ENCODE peak calls at places on chromosomes 12 and 14, in four cellular contexts. R is mesendoderm, C is IMR-90, T is neuronal stem cell. N is an unnamed sample.

GRCh38 chr12:51886021-51886710 is 1.7 kb upstream of the ANKRD33 start:
- DNase-seq in R (peak), C (peak), T (no peak), N (peak)

GRCh38 chr14:61678966-61679365 is 16.3 kb upstream of the HIF1A start:
- DNase-seq in R (peak), C (no peak), T (peak), N (peak)

GRCh38 chr14:24081739-24082204 is 10.4 kb downstream of the CPNE6 start:
- DNase-seq in R (peak), C (no peak), T (no peak), N (no peak)

GRCh38 chr12:118429703-118430383 is 53.5 kb downstream of the SUDS3 start:
- DNase-seq in R (no peak), C (no peak), T (no peak), N (no peak)

GRCh38 chr14:29734732-29735131 is 192.9 kb downstream of the PRKD1 start:
- DNase-seq in R (peak), C (no peak), T (no peak), N (no peak)

GRCh38 chr12:9364224-9365176 is 156.3 kb upstream of the PZP start:
- DNase-seq in R (peak), C (peak), T (no peak), N (peak)

GRCh38 chr12:95262808-95263207 is 45.2 kb downstream of the VEZT start:
- DNase-seq in R (peak), C (peak), T (no peak), N (no peak)

GRCh38 chr14:74400328-74400727 is 25.7 kb downstream of the SYNDIG1L start:
- DNase-seq in R (peak), C (no peak), T (no peak), N (peak)

GRCh38 chr12:13162904-13163303 is 33.6 kb upstream of the EMP1 start:
- DNase-seq in R (no peak), C (no peak), T (no peak), N (no peak)

GRCh38 chr14:57480044-57480443 is 13.6 kb downstream of the CCDC198 start:
- DNase-seq in R (no peak), C (no peak), T (no peak), N (no peak)

GRCh38 chr14:64807588-64807987 is 72.1 kb downstream of the SPTB start:
- DNase-seq in R (no peak), C (no peak), T (no peak), N (no peak)

GRCh38 chr12:62146323-62146722 is 113.9 kb upstream of the USP15 start:
- DNase-seq in R (no peak), C (no peak), T (no peak), N (no peak)

GRCh38 chr12:50070314-50071060 is 13.1 kb downstream of the ASIC1 start:
- DNase-seq in R (peak), C (peak), T (peak), N (peak)

GRCh38 chr12:88207921-88208640 is 66.0 kb downstream of the TMTC3 start:
- DNase-seq in R (no peak), C (peak), T (no peak), N (no peak)

GRCh38 chr14:53226553-53226952 is 73.4 kb upstream of the DDHD1 start:
- DNase-seq in R (no peak), C (peak), T (no peak), N (no peak)

GRCh38 chr12:46556820-46557524 is 184.4 kb upstream of the SLC38A2 start:
- DNase-seq in R (no peak), C (peak), T (no peak), N (no peak)

GRCh38 chr12:50317198-50317597 is 33.9 kb upstream of the LIMA1 start:
- DNase-seq in R (no peak), C (no peak), T (no peak), N (no peak)

GRCh38 chr12:71399197-71399596 is 40.4 kb upstream of the LGR5 start:
- DNase-seq in R (peak), C (no peak), T (no peak), N (no peak)

GRCh38 chr14:39988939-39989338 is 556.7 kb upstream of the FBXO33 start:
- DNase-seq in R (peak), C (no peak), T (peak), N (no peak)

GRCh38 chr12:4858385-4858784 is 51.3 kb upstream of the KCNA1 start:
- DNase-seq in R (peak), C (no peak), T (peak), N (peak)

GRCh38 chr12:34395056-34396005 is 373.0 kb downstream of the ALG10 start:
- DNase-seq in R (no peak), C (no peak), T (no peak), N (peak)

GRCh38 chr14:64673748-64674147 is 30.5 kb upstream of the PLEKHG3 start:
- DNase-seq in R (no peak), C (no peak), T (no peak), N (no peak)

GRCh38 chr14:50417853-50418252 is 21.2 kb upstream of the CDKL1 start:
- DNase-seq in R (no peak), C (peak), T (no peak), N (no peak)

GRCh38 chr12:85405781-85406522 is 125.9 kb downstream of the ALX1 start:
- DNase-seq in R (peak), C (peak), T (no peak), N (no peak)

GRCh38 chr14:58243790-58244555 is 670 bp upstream of the PSMA3 start:
- DNase-seq in R (peak), C (no peak), T (no peak), N (no peak)

GRCh38 chr12:30696103-30696408 is 387 bp upstream of the IPO8 start:
- DNase-seq in R (no peak), C (no peak), T (no peak), N (no peak)

GRCh38 chr12:75953312-75953906 is 78.2 kb downstream of the PHLDA1 start:
- DNase-seq in R (no peak), C (peak), T (no peak), N (no peak)

GRCh38 chr12:10873374-10873773 is 10.7 kb downstream of the PRH1 start:
- DNase-seq in R (no peak), C (peak), T (no peak), N (no peak)

DNA sequence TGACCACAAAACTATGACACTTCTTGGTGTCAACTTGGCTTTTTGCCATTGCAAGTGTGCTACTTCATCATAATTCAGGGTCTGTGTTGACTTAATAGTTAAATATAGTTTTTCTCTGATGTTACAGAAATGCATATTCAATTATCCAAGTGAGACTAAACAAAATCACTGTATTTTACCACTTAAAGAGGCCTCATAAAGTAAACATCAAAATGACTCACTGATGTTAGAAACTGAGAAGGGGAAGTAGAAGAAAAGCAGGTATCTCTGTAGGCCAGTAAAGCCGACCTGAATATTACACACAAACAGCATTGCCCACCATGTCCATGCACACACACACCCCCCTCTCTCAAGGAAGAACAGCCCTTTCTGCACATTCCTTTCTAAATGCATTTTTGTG is 55.4 kb downstream of the RPAP3 start:
- DNase-seq in R (no peak), C (peak), T (no peak), N (no peak)
- H3K23ac ChIP-seq in R (no peak), C (no peak), T (no peak), N (no peak)

GRCh38 chr14:67239582-67239981 is 1.7 kb upstream of the PALS1 start:
- DNase-seq in R (no peak), C (no peak), T (no peak), N (no peak)

GRCh38 chr14:67237591-67237990 is 3.6 kb upstream of the PALS1 start:
- DNase-seq in R (no peak), C (no peak), T (no peak), N (no peak)

GRCh38 chr14:67240978-67241415 is 238 bp upstream of the PALS1 start:
- DNase-seq in R (peak), C (peak), T (peak), N (peak)

GRCh38 chr14:67241416-67242362 is at the start of gene PALS1:
- DNase-seq in R (peak), C (peak), T (no peak), N (no peak)

DNA sequence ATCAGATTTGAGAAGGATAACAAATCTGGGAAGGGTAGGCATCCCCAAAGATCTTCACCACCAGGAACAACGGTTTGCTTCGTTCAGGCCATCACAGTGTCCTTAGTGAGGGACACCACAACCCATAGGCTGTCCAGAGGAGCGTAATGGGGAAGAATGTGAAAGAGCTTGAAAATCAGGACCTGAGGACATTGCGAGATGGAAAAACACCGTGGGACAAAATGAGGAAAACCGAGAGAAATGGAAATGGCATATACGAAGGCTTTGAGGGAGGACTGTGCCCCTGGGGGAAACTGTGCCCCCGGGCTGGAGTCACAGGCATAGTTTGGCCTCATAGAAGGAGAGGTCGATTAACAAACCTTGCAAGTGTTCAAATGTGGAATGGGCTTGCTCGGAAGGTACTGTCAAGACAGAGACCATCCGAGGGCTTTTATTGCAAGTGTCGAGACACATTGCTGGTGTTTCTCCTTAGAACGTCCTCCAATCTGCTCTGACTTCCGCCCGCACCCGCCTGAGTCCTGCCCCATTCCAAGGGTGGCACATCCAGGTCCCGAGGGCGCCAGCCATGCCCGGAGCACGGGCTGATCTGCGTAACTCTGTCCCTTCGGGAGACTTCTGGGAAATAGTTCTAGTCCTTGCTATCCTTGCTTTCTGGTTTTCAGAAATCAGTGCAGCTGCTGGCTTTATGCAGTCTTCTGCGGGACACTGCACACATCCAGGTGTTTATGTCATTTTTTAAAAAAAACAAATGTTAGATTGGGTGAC is 885 bp upstream of the PALS1 start:
- DNase-seq in R (peak), C (peak), T (no peak), N (peak)
- H3K23ac ChIP-seq in R (no peak), C (peak), T (no peak), N (no peak)

GRCh38 chr12:77682488-77682887 is 148.2 kb upstream of the NAV3 start:
- DNase-seq in R (no peak), C (no peak), T (no peak), N (no peak)

GRCh38 chr12:77685112-77685511 is 145.6 kb upstream of the NAV3 start:
- DNase-seq in R (peak), C (peak), T (peak), N (peak)

GRCh38 chr12:77681726-77682125 is 149.0 kb upstream of the NAV3 start:
- DNase-seq in R (no peak), C (no peak), T (no peak), N (no peak)

DNA sequence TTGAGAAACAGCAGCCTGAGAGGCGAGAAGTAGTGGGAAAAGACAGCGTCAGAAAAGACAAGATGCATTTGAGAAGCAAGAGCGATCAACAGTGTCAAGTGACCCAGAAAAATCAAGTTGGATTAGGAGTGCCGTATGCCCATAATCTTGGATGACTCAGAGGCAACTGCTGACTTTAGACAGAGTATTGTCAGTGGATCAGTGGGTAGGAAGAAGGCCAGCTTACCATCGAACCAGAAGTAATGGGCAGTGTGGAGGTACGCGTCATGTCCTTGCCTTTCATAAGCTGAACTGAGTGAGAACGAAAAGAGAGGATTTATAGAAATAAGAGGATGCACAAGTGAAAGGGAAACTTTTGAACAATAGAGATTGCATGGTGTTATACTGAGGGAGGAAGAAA is 151.0 kb upstream of the NAV3 start:
- DNase-seq in R (no peak), C (no peak), T (peak), N (no peak)
- H3K23ac ChIP-seq in R (no peak), C (no peak), T (no peak), N (no peak)

DNA sequence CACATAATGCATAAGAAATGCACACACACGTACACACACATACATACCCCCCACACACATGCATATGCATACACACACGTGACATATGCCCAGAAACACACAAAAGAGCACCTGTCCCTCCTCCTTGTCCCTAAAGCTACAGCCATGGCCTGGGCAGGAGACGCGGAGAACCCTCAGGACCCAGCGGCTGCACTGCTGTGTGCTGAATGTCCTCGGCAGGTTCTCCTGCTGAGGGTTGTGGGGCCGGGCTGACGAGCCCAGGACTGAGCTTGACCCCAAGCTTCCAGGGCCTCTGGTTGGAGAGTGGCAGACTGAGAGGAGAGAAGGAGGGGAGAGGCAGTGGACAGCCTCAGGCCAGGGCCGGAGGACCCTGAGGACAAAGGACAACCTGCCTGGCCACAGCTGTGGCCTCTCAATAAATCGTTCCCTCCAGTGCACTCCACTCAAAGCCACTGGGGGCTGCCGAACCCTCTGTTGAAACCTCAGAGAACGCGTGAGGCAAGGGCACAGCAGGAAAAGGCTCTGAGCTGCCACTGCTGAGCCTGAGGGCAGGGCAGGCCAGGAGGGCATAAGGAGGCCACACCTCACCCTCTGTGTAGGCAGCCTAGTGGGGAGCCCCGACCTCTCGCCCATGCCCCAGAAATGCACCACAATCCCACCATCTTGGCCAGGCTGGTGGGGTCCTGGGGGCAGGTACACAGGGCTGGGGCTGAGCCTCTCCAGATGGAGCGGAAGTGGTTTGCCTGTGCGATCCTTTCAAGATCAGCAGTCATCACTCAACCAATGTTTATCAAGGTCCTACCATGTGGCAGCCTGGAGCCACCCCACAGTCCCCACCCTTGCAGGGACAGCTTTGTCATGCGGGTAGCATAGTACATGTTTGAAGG is 3.1 kb downstream of the CACNA2D4 start:
- DNase-seq in R (no peak), C (no peak), T (no peak), N (peak)
- H3K23ac ChIP-seq in R (no peak), C (no peak), T (no peak), N (no peak)

DNA sequence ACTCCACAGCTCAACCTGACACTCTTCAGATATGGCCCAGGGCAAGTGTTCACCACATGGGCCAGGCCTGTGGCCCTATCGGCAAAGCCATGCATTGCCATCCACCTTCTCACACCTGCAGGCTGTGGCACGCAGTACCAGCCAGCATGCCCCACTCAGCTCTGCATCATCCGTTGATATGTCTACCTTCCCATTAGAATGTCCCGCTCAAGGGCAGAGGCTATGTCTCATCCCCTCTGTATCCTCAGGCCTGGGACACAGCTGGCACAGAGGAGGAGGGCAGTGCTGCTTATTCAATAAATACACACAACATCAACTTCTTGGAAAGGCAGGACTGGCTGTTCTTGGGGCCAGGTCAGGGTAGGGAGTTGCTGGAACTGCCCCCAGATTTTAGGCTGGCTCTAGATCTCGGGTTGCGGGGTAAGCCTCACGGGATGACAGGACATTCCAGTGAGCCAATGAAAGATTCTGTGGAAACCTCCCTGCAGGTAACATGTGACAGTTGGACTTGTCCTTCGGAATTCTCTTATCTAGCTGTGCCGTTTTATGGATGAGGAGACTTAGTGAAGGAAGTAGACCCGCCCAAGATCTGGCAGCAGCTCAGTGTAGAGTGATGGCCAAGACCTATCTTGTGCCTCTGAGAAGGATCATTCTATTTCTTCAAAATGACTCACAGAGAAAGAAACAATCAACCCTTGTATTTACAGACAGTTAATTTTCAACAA is 25.6 kb downstream of the SYNE3 start:
- DNase-seq in R (no peak), C (no peak), T (no peak), N (no peak)
- H3K23ac ChIP-seq in R (no peak), C (no peak), T (peak), N (no peak)

DNA sequence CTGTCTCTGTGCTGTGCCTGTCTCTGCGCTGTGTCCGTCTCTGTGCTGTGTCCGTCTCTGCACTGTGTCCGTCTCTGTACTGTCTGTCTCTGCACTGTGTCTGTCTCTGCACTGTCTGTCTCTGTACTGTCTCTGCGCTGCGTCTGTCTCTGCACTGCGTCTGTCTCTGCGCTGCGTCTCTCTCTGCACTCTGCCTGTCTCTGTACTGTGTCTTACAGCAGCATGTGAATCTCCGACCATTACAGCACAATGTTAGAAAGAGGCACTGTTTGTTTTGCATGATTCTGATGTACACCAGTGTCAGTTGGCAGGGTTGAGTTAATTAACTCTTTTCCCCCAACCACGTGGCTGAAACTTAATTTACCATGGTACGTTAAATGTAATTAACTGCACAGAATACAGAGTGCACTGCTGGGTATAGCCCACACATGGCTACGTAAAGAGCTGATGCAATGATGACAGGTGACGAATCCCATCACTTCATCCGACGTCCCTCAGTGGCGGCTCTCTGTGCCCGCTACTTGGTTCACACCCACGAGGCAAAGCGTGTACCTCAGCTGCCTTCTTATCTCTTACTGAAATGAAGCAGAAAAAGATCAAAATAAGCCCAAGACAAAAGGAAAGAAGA is 127.7 kb upstream of the SFSWAP start:
- DNase-seq in R (no peak), C (no peak), T (no peak), N (no peak)
- H3K23ac ChIP-seq in R (no peak), C (no peak), T (peak), N (no peak)

GRCh38 chr12:64674367-64674922 is 64.2 kb downstream of the RASSF3 start:
- DNase-seq in R (no peak), C (no peak), T (no peak), N (no peak)
- H3K23ac ChIP-seq in R (peak), C (peak), T (no peak), N (no peak)

N was measured in H9.